ENCODE peak calls at places on chromosomes 11 and 22, in eight cellular contexts. D is mammary epithelial cell, G is MM.1S, E is AG04450, N is thoracic aorta, U is right lobe of liver, M is PC-3, K is HL-60. Y is an unnamed sample.

GRCh38 chr11:134472188-134472455 is 60.1 kb upstream of the B3GAT1 start:
- DNase-seq in D (no peak), G (no peak), E (no peak), N (no peak), U (no peak), M (no peak), K (no peak), Y (no peak)

GRCh38 chr11:78833237-78833636 is 258.6 kb upstream of the NARS2 start:
- DNase-seq in D (no peak), G (no peak), E (no peak), N (no peak), U (no peak), M (no peak), K (no peak), Y (no peak)

GRCh38 chr11:119479685-119480275 is 56.8 kb upstream of the THY1 start:
- DNase-seq in D (peak; percentile 45), G (peak; percentile 32), E (no peak), N (no peak), U (no peak), M (peak; percentile 40), K (peak; percentile 24), Y (no peak)

GRCh38 chr22:22884010-22884887 is 3.4 kb upstream of the IGLL5 start:
- DNase-seq in D (peak; percentile 37), G (peak; percentile 87), E (no peak), N (no peak), U (peak; percentile 69), M (peak; percentile 67), K (peak; percentile 82), Y (peak; percentile 71)

GRCh38 chr11:44133335-44133946 is 38.0 kb downstream of the EXT2 start:
- DNase-seq in D (no peak), G (no peak), E (no peak), N (no peak), U (no peak), M (peak; percentile 59), K (no peak), Y (no peak)

GRCh38 chr11:74284466-74284865 is 27.0 kb downstream of the P4HA3 start:
- DNase-seq in D (no peak), G (no peak), E (no peak), N (no peak), U (no peak), M (no peak), K (no peak), Y (no peak)

GRCh38 chr22:31210830-31211503 is 1.1 kb upstream of the LIMK2 start:
- DNase-seq in D (no peak), G (peak; percentile 41), E (no peak), N (no peak), U (no peak), M (no peak), K (no peak), Y (no peak)

GRCh38 chr11:123505546-123506299 is 75.7 kb downstream of the GRAMD1B start:
- DNase-seq in D (no peak), G (no peak), E (no peak), N (no peak), U (no peak), M (no peak), K (no peak), Y (no peak)

GRCh38 chr11:94854770-94855633 is 86.8 kb downstream of the AMOTL1 start:
- DNase-seq in D (no peak), G (no peak), E (no peak), N (no peak), U (no peak), M (no peak), K (no peak), Y (no peak)

GRCh38 chr11:94672636-94673035 is 95.5 kb upstream of the AMOTL1 start:
- DNase-seq in D (no peak), G (no peak), E (no peak), N (no peak), U (no peak), M (no peak), K (no peak), Y (no peak)

GRCh38 chr11:114218508-114218907 is 77.7 kb upstream of the NNMT start:
- DNase-seq in D (no peak), G (no peak), E (no peak), N (no peak), U (no peak), M (no peak), K (no peak), Y (no peak)
- H3K27me3 ChIP-seq in D (no peaks in the 10 kb centered on the region), G (no peaks in the 10 kb centered on the region), E (no peaks in the 10 kb centered on the region), N (no peaks in the 10 kb centered on the region), U (no peaks in the 10 kb centered on the region), M (peaks cover 88% of the 10 kb centered on the region), K (no peaks in the 10 kb centered on the region), Y (no peaks in the 10 kb centered on the region)

GRCh38 chr11:22192289-22192641 is 620 bp upstream of the ANO5 start:
- DNase-seq in D (no peak), G (peak; percentile 14), E (no peak), N (no peak), U (peak; percentile 51), M (no peak), K (no peak), Y (no peak)
- H3K27ac ChIP-seq in D (no peak overlapping the region), G (no peak overlapping the region), E (no peak overlapping the region), N (no peak overlapping the region), U (peak overlapping the region; percentile 57), M (no peak overlapping the region), K (no peak overlapping the region), Y (no peak overlapping the region)

DNA sequence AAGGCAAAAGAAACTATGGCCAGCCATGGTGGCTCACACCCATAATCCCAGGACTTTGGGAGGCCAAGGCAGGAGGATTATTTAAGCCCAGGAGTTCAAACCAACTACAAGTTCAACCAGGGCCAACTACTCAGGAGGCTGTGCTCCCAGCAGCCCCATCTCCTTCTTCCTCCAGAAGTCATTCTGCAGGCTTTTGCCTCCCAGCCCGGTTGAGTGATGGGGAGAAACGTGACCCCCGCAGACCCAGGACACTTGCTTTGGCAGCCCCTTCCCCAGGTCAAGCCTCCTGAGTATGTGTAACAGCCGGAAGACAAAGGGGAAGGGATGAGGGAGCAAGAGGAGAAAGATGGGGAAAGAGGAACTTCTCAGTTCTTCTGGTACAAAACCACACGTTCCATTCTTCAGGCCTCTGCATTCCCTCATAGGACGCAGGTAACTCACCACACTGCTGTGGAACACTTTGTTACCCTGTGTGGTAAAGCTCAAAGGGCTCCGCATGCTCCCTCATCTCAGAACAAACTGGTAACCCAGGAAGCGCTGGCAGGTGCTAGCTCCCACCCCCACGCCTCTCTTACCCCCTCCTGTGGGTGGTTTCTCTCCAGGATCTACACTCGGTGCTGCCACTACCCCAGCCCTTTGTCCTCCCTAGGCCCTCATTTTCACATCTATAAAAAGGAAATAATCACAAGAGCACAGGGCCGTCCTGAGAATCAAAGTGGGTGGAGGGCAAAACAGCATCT is 4.0 kb downstream of the SULT4A1 start:
- DNase-seq in D (no peak), G (no peak), E (no peak), N (no peak), U (no peak), M (no peak), K (no peak), Y (no peak)
- H3K27me3 ChIP-seq in D (peaks cover 13% of the 10 kb centered on the region), G (peaks cover 85% of the 10 kb centered on the region), E (peaks cover 18% of the 10 kb centered on the region), N (no peaks in the 10 kb centered on the region), U (no peaks in the 10 kb centered on the region), M (peaks cover 25% of the 10 kb centered on the region), K (peaks cover 4% of the 10 kb centered on the region), Y (peaks cover 8% of the 10 kb centered on the region)

GRCh38 chr11:96311120-96311568 is 31.9 kb downstream of the MAML2 start:
- DNase-seq in D (peak; percentile 52), G (no peak), E (no peak), N (no peak), U (no peak), M (peak; percentile 78), K (no peak), Y (no peak)

GRCh38 chr11:96309001-96309642 is 33.9 kb downstream of the MAML2 start:
- DNase-seq in D (peak; percentile 50), G (no peak), E (no peak), N (no peak), U (no peak), M (peak; percentile 65), K (no peak), Y (no peak)

GRCh38 chr11:96307748-96308133 is 35.3 kb downstream of the MAML2 start:
- DNase-seq in D (peak; percentile 90), G (no peak), E (peak; percentile 72), N (no peak), U (no peak), M (peak; percentile 98), K (no peak), Y (no peak)

GRCh38 chr11:96310236-96310635 is 32.8 kb downstream of the MAML2 start:
- DNase-seq in D (no peak), G (no peak), E (no peak), N (no peak), U (no peak), M (no peak), K (no peak), Y (no peak)

GRCh38 chr11:96309643-96310017 is 33.4 kb downstream of the MAML2 start:
- DNase-seq in D (no peak), G (no peak), E (no peak), N (no peak), U (no peak), M (no peak), K (no peak), Y (no peak)
- H3K27ac ChIP-seq in D (peak overlapping the region; percentile 99), G (no peak overlapping the region), E (no peak overlapping the region), N (no peak overlapping the region), U (no peak overlapping the region), M (peak overlapping the region; percentile 96), K (no peak overlapping the region), Y (no peak overlapping the region)

DNA sequence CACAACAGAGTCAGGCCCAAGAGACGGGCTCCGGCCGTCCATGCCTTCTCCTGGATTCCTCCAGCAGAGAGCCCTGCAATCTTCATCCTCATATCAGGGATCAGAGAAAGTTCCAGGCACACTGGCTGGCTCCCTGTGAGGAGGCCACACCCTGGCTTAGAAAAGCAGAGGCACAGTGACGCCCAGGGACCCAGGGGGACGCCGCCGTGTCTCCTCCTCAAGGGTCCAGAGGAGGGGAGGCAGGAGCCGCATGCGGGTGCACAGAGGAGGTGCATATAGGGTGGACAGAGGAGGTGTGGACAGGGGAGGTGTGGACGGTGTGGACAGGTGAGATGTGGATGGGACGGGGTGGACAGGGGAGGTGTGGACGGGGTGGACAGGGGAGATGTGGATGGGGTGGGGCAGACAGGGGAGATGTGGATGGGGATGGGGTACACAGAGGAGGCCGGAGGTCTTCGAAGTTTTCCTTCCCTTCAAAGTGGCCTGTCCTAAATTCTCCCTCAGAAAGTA is 1521.9 kb downstream of the BRD1 start:
- DNase-seq in D (no peak), G (no peak), E (no peak), N (no peak), U (no peak), M (no peak), K (no peak), Y (no peak)
- H3K27me3 ChIP-seq in D (no peaks in the 10 kb centered on the region), G (no peaks in the 10 kb centered on the region), E (no peaks in the 10 kb centered on the region), N (no peaks in the 10 kb centered on the region), U (no peaks in the 10 kb centered on the region), M (peaks cover 4% of the 10 kb centered on the region), K (no peaks in the 10 kb centered on the region), Y (no peaks in the 10 kb centered on the region)